ENCODE peak calls at places on chromosome 15, in five cellular contexts. One of them, this sample, is unnamed.

GRCh38 chr15:71691700-71692417 is 118.5 kb upstream of the NR2E3 start:
- DNase-seq in HEK293T: no peak
- DNase-seq in GM18507: no peak
- DNase-seq in endothelial cell of umbilical vein: no peak
- DNase-seq in CD8-positive, alpha-beta T cell: no peak
- DNase-seq in this sample: no peak

GRCh38 chr15:48645558-48646330 is at the start of gene FBN1:
- DNase-seq in CD8-positive, alpha-beta T cell: no peak
- DNase-seq in HEK293T: peak
- DNase-seq in GM18507: peak
- DNase-seq in endothelial cell of umbilical vein: peak
- DNase-seq in this sample: peak

GRCh38 chr15:89105147-89105546 is 16.9 kb downstream of the ABHD2 start:
- DNase-seq in HEK293T: no peak
- DNase-seq in CD8-positive, alpha-beta T cell: no peak
- DNase-seq in endothelial cell of umbilical vein: peak
- DNase-seq in GM18507: no peak
- DNase-seq in this sample: no peak

GRCh38 chr15:74319596-74320357 is 47.7 kb downstream of the CYP11A1 start:
- DNase-seq in CD8-positive, alpha-beta T cell: no peak
- DNase-seq in GM18507: no peak
- DNase-seq in endothelial cell of umbilical vein: no peak
- DNase-seq in HEK293T: no peak
- DNase-seq in this sample: no peak

GRCh38 chr15:66803182-66803729 is 101.2 kb downstream of the SMAD6 start:
- DNase-seq in HEK293T: peak
- DNase-seq in GM18507: no peak
- DNase-seq in endothelial cell of umbilical vein: peak
- DNase-seq in CD8-positive, alpha-beta T cell: no peak
- DNase-seq in this sample: peak

GRCh38 chr15:78225783-78226541 is 8.4 kb downstream of the ACSBG1 start:
- DNase-seq in CD8-positive, alpha-beta T cell: no peak
- DNase-seq in GM18507: peak
- DNase-seq in endothelial cell of umbilical vein: no peak
- DNase-seq in HEK293T: no peak
- DNase-seq in this sample: no peak

GRCh38 chr15:56243117-56243773 is 434 bp downstream of the RFX7 start:
- DNase-seq in endothelial cell of umbilical vein: peak
- DNase-seq in CD8-positive, alpha-beta T cell: no peak
- DNase-seq in HEK293T: peak
- DNase-seq in GM18507: no peak
- DNase-seq in this sample: no peak

GRCh38 chr15:26126070-26126469 is 262.9 kb upstream of the ATP10A start:
- DNase-seq in CD8-positive, alpha-beta T cell: no peak
- DNase-seq in GM18507: no peak
- DNase-seq in endothelial cell of umbilical vein: no peak
- DNase-seq in HEK293T: no peak
- DNase-seq in this sample: no peak

GRCh38 chr15:70341566-70341965 is 243.8 kb upstream of the TLE3 start:
- DNase-seq in GM18507: no peak
- DNase-seq in HEK293T: no peak
- DNase-seq in endothelial cell of umbilical vein: no peak
- DNase-seq in CD8-positive, alpha-beta T cell: no peak
- DNase-seq in this sample: no peak

GRCh38 chr15:28182216-28182615 is 83.1 kb upstream of the OCA2 start:
- DNase-seq in endothelial cell of umbilical vein: no peak
- DNase-seq in HEK293T: no peak
- DNase-seq in CD8-positive, alpha-beta T cell: no peak
- DNase-seq in GM18507: no peak
- DNase-seq in this sample: no peak

GRCh38 chr15:25877681-25878080 is 14.6 kb upstream of the ATP10A start:
- DNase-seq in CD8-positive, alpha-beta T cell: no peak
- DNase-seq in GM18507: no peak
- DNase-seq in endothelial cell of umbilical vein: no peak
- DNase-seq in HEK293T: no peak
- DNase-seq in this sample: no peak

GRCh38 chr15:99130765-99131440 is 26.0 kb downstream of the SYNM start:
- DNase-seq in HEK293T: no peak
- DNase-seq in CD8-positive, alpha-beta T cell: no peak
- DNase-seq in GM18507: no peak
- DNase-seq in endothelial cell of umbilical vein: no peak
- DNase-seq in this sample: no peak

GRCh38 chr15:54564142-54564541 is 585.9 kb downstream of the UNC13C start:
- DNase-seq in HEK293T: no peak
- DNase-seq in GM18507: no peak
- DNase-seq in endothelial cell of umbilical vein: no peak
- DNase-seq in CD8-positive, alpha-beta T cell: no peak
- DNase-seq in this sample: no peak

GRCh38 chr15:101044625-101045235 is 125.6 kb downstream of the LRRK1 start:
- DNase-seq in CD8-positive, alpha-beta T cell: no peak
- DNase-seq in endothelial cell of umbilical vein: peak
- DNase-seq in HEK293T: no peak
- DNase-seq in GM18507: no peak
- DNase-seq in this sample: no peak

GRCh38 chr15:62253294-62253693 is 88.2 kb upstream of the C2CD4B start:
- DNase-seq in endothelial cell of umbilical vein: peak
- DNase-seq in GM18507: no peak
- DNase-seq in HEK293T: no peak
- DNase-seq in CD8-positive, alpha-beta T cell: no peak
- DNase-seq in this sample: no peak

GRCh38 chr15:37981781-37982180 is 47.3 kb downstream of the TMCO5A start:
- DNase-seq in endothelial cell of umbilical vein: peak
- DNase-seq in CD8-positive, alpha-beta T cell: no peak
- DNase-seq in GM18507: no peak
- DNase-seq in HEK293T: no peak
- DNase-seq in this sample: peak

GRCh38 chr15:50256188-50257041 is 9.1 kb downstream of the HDC start:
- DNase-seq in GM18507: no peak
- DNase-seq in HEK293T: no peak
- DNase-seq in CD8-positive, alpha-beta T cell: no peak
- DNase-seq in endothelial cell of umbilical vein: no peak
- DNase-seq in this sample: no peak

GRCh38 chr15:74653426-74654082 is 37.9 kb downstream of the CLK3 start:
- DNase-seq in endothelial cell of umbilical vein: peak
- DNase-seq in GM18507: no peak
- DNase-seq in HEK293T: no peak
- DNase-seq in CD8-positive, alpha-beta T cell: no peak
- DNase-seq in this sample: peak

GRCh38 chr15:35533130-35534110 is 12.5 kb downstream of the DPH6 start:
- DNase-seq in HEK293T: no peak
- DNase-seq in endothelial cell of umbilical vein: no peak
- DNase-seq in CD8-positive, alpha-beta T cell: no peak
- DNase-seq in GM18507: no peak
- DNase-seq in this sample: no peak

GRCh38 chr15:60383008-60383694 is 14.6 kb downstream of the ANXA2 start:
- DNase-seq in CD8-positive, alpha-beta T cell: no peak
- DNase-seq in endothelial cell of umbilical vein: no peak
- DNase-seq in HEK293T: no peak
- DNase-seq in GM18507: no peak
- DNase-seq in this sample: no peak

GRCh38 chr15:31439328-31439727 is 112.7 kb downstream of the KLF13 start:
- DNase-seq in GM18507: no peak
- DNase-seq in endothelial cell of umbilical vein: no peak
- DNase-seq in CD8-positive, alpha-beta T cell: no peak
- DNase-seq in HEK293T: no peak
- DNase-seq in this sample: peak

GRCh38 chr15:100873029-100873677 is 6.5 kb upstream of the ALDH1A3 start:
- DNase-seq in endothelial cell of umbilical vein: peak
- DNase-seq in CD8-positive, alpha-beta T cell: no peak
- DNase-seq in GM18507: peak
- DNase-seq in HEK293T: peak
- DNase-seq in this sample: peak

GRCh38 chr15:63473999-63474809 is 30.2 kb upstream of the USP3 start:
- DNase-seq in endothelial cell of umbilical vein: no peak
- DNase-seq in HEK293T: no peak
- DNase-seq in GM18507: no peak
- DNase-seq in CD8-positive, alpha-beta T cell: peak
- DNase-seq in this sample: no peak

This sample was measured in dermis microvascular lymphatic vessel endothelial cell.